ENCODE peak calls at places on chromosomes 6 and 20, in six cellular contexts. O, K, D, V, L and S are unnamed samples.

GRCh38 chr20:41386502-41387427 is 20.1 kb upstream of the EMILIN3 start:
- DNase-seq in D (no peak), V (no peak), L (no peak), K (no peak), O (no peak), S (no peak)

GRCh38 chr20:25461766-25462165 is 54.3 kb downstream of the GINS1 start:
- DNase-seq in L (peak), V (no peak), D (no peak), O (no peak), K (peak), S (no peak)

GRCh38 chr20:35273449-35274171 is 4.3 kb downstream of the MMP24OS start:
- DNase-seq in K (no peak), L (peak), V (peak), D (no peak), O (peak), S (no peak)

GRCh38 chr6:147666254-147666653 is 157.8 kb downstream of the SAMD5 start:
- DNase-seq in O (no peak), L (no peak), K (no peak), D (no peak), V (no peak), S (no peak)

GRCh38 chr20:44070139-44070900 is 116.7 kb downstream of the JPH2 start:
- DNase-seq in D (no peak), K (peak), O (no peak), V (no peak), L (no peak), S (peak)

GRCh38 chr6:25961619-25962367 is 809 bp upstream of the TRIM38 start:
- DNase-seq in K (no peak), O (no peak), L (peak), D (no peak), V (no peak), S (no peak)

GRCh38 chr6:123044341-123044860 is 48.4 kb downstream of the CLVS2 start:
- DNase-seq in K (no peak), V (no peak), O (no peak), L (no peak), D (no peak), S (no peak)

GRCh38 chr6:146972526-146972925 is 231.7 kb upstream of the STXBP5 start:
- DNase-seq in K (no peak), O (peak), D (no peak), V (no peak), L (no peak), S (no peak)

GRCh38 chr6:79607000-79607399 is 24.1 kb upstream of the SH3BGRL2 start:
- DNase-seq in O (peak), D (no peak), V (no peak), L (no peak), K (no peak), S (no peak)

GRCh38 chr6:35733633-35734032 is 3.2 kb upstream of the ARMC12 start:
- DNase-seq in L (no peak), D (no peak), V (peak), O (no peak), K (no peak), S (no peak)

GRCh38 chr6:125588268-125588667 is 161.2 kb upstream of the HEY2 start:
- DNase-seq in L (no peak), O (no peak), K (no peak), V (no peak), D (no peak), S (no peak)

GRCh38 chr6:53800976-53801375 is 6.2 kb downstream of the LRRC1 start:
- DNase-seq in O (no peak), K (no peak), D (no peak), V (no peak), L (no peak), S (no peak)

GRCh38 chr6:116500969-116501433 is 10.4 kb upstream of the CALHM5 start:
- DNase-seq in L (no peak), D (no peak), K (no peak), O (peak), V (no peak), S (no peak)

GRCh38 chr20:19275630-19276071 is 63.2 kb downstream of the SLC24A3 start:
- DNase-seq in V (peak), D (no peak), O (no peak), L (peak), K (peak), S (no peak)

GRCh38 chr6:130794686-130795085 is 32.5 kb upstream of the SMLR1 start:
- DNase-seq in O (no peak), K (no peak), L (no peak), V (no peak), D (no peak), S (no peak)

GRCh38 chr20:44422083-44422482 is 53.6 kb upstream of the TTPAL start:
- DNase-seq in K (no peak), V (no peak), D (no peak), O (peak), L (peak), S (no peak)

GRCh38 chr6:163354779-163355431 is 59.6 kb upstream of the QKI start:
- DNase-seq in V (peak), O (peak), L (peak), D (no peak), K (no peak), S (no peak)

GRCh38 chr6:33967966-33968724 is 164.3 kb upstream of the MLN start:
- DNase-seq in V (no peak), L (no peak), O (no peak), K (peak), D (peak), S (no peak)

GRCh38 chr6:52640916-52641315 is 30.0 kb upstream of the TMEM14A start:
- DNase-seq in K (no peak), V (no peak), D (peak), O (no peak), L (no peak), S (no peak)

GRCh38 chr6:149766156-149766768 is 16.7 kb downstream of the PCMT1 start:
- DNase-seq in D (no peak), V (no peak), O (peak), K (no peak), L (peak), S (no peak)

GRCh38 chr6:30618270-30618787 is 689 bp downstream of the MRPS18B start:
- DNase-seq in O (no peak), L (no peak), D (no peak), V (no peak), K (no peak), S (no peak)

GRCh38 chr6:32936247-32937152 is 4.3 kb downstream of the HLA-DMB start:
- DNase-seq in O (no peak), K (no peak), D (no peak), V (no peak), L (no peak), S (no peak)

GRCh38 chr6:32940656-32941411 is at the start of gene HLA-DMB:
- DNase-seq in V (no peak), L (peak), O (peak), D (peak), K (peak), S (no peak)

GRCh38 chr6:32935551-32936246 is 5.1 kb downstream of the HLA-DMB start:
- DNase-seq in D (no peak), O (no peak), K (no peak), L (no peak), V (no peak), S (no peak)

GRCh38 chr6:32937230-32937633 is 3.6 kb downstream of the HLA-DMB start:
- DNase-seq in O (no peak), D (no peak), L (peak), V (no peak), K (no peak), S (no peak)

GRCh38 chr6:32938494-32938893 is 2.3 kb downstream of the HLA-DMB start:
- DNase-seq in O (no peak), L (no peak), V (no peak), D (no peak), K (no peak), S (no peak)
- TF ChIP-seq CTCF in O (no peak), L (no peak), V (no peak), D (no peak), K (no peak), S (no peak)

GRCh38 chr20:59515906-59516209 is 88.5 kb upstream of the PHACTR3 start:
- DNase-seq in O (no peak), K (no peak), D (no peak), L (no peak), V (no peak), S (no peak)
- TF ChIP-seq CTCF in O (no peak), K (no peak), D (no peak), L (no peak), V (no peak), S (no peak)

DNA sequence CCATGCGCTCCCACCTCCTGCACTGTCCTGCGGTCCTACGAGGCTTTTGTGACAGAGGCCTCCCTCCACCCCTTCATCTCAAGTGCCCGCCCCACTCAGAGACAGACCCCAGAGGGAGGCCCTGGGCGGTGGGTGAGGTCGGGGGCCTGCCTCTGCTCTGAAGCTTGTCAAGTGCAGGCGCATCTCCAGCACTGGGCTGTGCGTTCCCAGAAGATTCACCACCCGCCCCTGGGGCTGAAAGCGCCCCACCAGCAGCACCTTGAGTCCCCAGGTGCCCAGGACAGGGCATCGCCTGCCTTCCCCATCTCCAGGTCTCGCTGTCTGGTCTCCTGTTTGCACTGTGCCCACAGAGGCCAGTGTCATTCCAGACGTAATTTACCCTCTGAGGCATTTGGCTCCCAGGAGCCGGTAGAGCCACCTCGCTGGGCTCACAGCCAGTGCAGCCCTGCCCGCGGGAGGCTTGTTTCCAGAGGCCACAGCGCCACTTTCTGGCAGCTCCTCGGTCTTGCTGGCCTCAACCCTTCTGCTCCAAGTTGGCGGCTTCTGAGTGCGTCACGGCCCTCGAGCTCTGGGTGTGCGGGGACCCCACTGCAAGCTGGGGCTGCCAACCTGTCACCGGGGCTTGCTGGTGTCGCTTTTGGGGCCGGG is 191.1 kb downstream of the TAF4 start:
- DNase-seq in L (no peak), O (peak), D (peak), K (no peak), V (no peak), S (no peak)
- TF ChIP-seq CTCF in L (no peak), O (no peak), D (peak), K (no peak), V (no peak), S (no peak)

DNA sequence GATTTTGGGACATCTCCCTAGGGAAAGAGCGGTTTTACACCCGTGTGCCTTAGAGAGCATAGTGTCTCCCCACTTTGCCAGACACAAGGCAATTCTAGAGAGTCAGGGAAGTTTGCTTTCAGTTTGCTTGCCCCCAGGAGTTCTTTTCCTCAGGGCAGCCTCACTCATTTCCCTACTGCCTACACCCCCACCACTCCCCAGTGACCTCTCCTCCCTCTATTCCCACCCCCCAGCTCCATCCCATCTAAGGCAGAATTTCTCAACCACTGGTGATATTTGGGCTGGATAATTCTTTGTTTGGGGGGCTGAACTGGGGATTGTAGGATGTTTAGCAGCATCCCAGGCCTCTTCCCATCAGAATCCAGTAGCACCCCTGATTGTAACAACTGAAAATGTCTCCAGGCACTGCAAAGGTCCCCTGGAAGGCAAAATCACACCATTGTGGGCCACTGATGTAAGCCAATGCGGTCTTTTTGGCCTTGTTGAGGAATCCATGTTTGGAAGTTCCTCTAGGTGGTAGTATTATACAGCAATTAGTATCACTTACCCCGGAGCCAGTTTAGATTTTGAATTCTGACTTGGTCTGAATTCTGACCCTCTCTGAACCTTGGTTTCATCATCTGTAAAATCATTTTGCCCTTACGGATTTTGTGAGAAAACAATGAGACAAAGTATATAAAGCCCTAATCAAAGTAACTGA is 1.3 kb downstream of the EPPIN start:
- DNase-seq in K (no peak), L (no peak), O (peak), D (no peak), V (no peak), S (no peak)
- TF ChIP-seq CTCF in K (peak), L (peak), O (peak), D (peak), V (peak), S (peak)

DNA sequence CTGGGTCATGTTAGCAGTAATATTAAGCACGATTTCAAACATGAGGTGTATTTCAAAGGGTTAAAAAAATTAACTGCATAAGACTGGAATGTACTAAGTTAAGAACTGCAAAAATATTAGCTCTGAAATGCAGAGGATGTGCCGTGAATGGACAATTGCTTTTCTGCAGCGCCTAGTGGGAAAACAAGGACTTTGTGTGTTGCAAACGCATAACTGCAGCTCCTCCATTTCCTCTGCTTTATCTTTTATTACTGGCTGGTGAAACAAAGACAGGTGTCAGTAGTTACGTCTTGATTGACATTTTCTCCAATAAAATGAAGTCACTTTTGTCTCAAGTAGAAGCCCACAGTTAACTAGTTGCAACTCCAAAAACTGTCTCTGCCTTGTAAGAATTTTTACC is 1.7 kb downstream of the PDE7B start:
- DNase-seq in V (no peak), O (peak), L (no peak), K (no peak), D (no peak), S (no peak)
- TF ChIP-seq CTCF in V (peak), O (no peak), L (no peak), K (no peak), D (no peak), S (no peak)